ENCODE peak calls at places on chromosome 21, in four cellular contexts. T is K562, A is HepG2, M is GM12878. P is an unnamed sample.

GRCh38 chr21:19767546-19767945 is 1230.7 kb upstream of the NCAM2 start:
- DNase-seq in A (no peak), M (no peak), T (no peak), P (no peak)

GRCh38 chr21:35943752-35944151 is 116.6 kb downstream of the SETD4 start:
- DNase-seq in A (no peak), M (no peak), T (no peak), P (no peak)

GRCh38 chr21:25658427-25658980 is 19.4 kb downstream of the JAM2 start:
- DNase-seq in A (no peak), T (no peak), M (no peak), P (no peak)

GRCh38 chr21:38951095-38951745 is 145.5 kb downstream of the ETS2 start:
- DNase-seq in A (no peak), T (no peak), M (no peak), P (no peak)

GRCh38 chr21:25983745-25984144 is 186.8 kb downstream of the APP start:
- DNase-seq in M (no peak), A (no peak), T (no peak), P (no peak)

GRCh38 chr21:27734146-27734545 is 767.3 kb upstream of the ADAMTS5 start:
- DNase-seq in A (no peak), M (no peak), T (no peak), P (no peak)

GRCh38 chr21:39088831-39089380 is 94.3 kb downstream of the PSMG1 start:
- DNase-seq in A (peak; percentile 50), M (no peak), T (peak; percentile 43), P (no peak)

GRCh38 chr21:39385299-39386145 is 36.6 kb upstream of the HMGN1 start:
- DNase-seq in T (no peak), A (peak; percentile 95), M (no peak), P (no peak)

GRCh38 chr21:27693376-27693775 is 726.5 kb upstream of the ADAMTS5 start:
- DNase-seq in T (no peak), A (no peak), M (no peak), P (no peak)

GRCh38 chr21:38492002-38492401 is 6.3 kb downstream of the ERG start:
- DNase-seq in M (no peak), T (peak; percentile 10), A (no peak), P (no peak)

GRCh38 chr21:25103500-25104207 is 503.6 kb downstream of the MRPL39 start:
- DNase-seq in M (no peak), A (no peak), T (no peak), P (no peak)

GRCh38 chr21:26845066-26845749 is at the start of gene ADAMTS1:
- DNase-seq in T (no peak), A (peak; percentile 4), M (no peak), P (no peak)

GRCh38 chr21:28877318-28877884 is 115.3 kb downstream of the LTN1 start:
- DNase-seq in T (no peak), A (no peak), M (no peak), P (no peak)

GRCh38 chr21:38440746-38441145 is 57.5 kb downstream of the ERG start:
- DNase-seq in A (peak; percentile 18), T (peak; percentile 34), M (no peak), P (no peak)

GRCh38 chr21:25421327-25422028 is 185.8 kb downstream of the MRPL39 start:
- DNase-seq in A (no peak), M (peak; percentile 93), T (peak; percentile 1), P (no peak)

GRCh38 chr21:25997788-25998611 is 172.6 kb downstream of the APP start:
- DNase-seq in M (no peak), A (peak; percentile 88), T (no peak), P (peak; percentile 65)

GRCh38 chr21:46600978-46601377 is 3.9 kb downstream of the S100B start:
- DNase-seq in A (no peak), T (no peak), M (no peak), P (no peak)

GRCh38 chr21:38619865-38620513 is 121.7 kb upstream of the ERG start:
- DNase-seq in M (no peak), A (no peak), T (no peak), P (no peak)

GRCh38 chr21:39630827-39631226 is 18.1 kb downstream of the B3GALT5 start:
- DNase-seq in M (no peak), A (no peak), T (no peak), P (no peak)

GRCh38 chr21:19899645-19900044 is 1098.6 kb upstream of the NCAM2 start:
- DNase-seq in A (no peak), M (no peak), T (peak; percentile 52), P (no peak)

GRCh38 chr21:14562959-14563358 is 16.8 kb upstream of the SAMSN1 start:
- DNase-seq in M (no peak), T (no peak), A (no peak), P (no peak)

GRCh38 chr21:28235169-28235892 is 757.3 kb downstream of the LTN1 start:
- DNase-seq in T (no peak), M (no peak), A (no peak), P (no peak)

GRCh38 chr21:43190544-43191340 is 21.9 kb downstream of the CRYAA start:
- DNase-seq in T (no peak), A (no peak), M (no peak), P (no peak)

GRCh38 chr21:43192501-43193081 is 23.8 kb downstream of the CRYAA start:
- DNase-seq in M (no peak), T (no peak), A (no peak), P (no peak)

GRCh38 chr21:43189936-43190335 is 21.1 kb downstream of the CRYAA start:
- DNase-seq in A (no peak), T (no peak), M (no peak), P (no peak)

GRCh38 chr21:43191971-43192370 is 23.2 kb downstream of the CRYAA start:
- DNase-seq in T (no peak), M (no peak), A (no peak), P (no peak)

GRCh38 chr21:43191521-43191920 is 22.7 kb downstream of the CRYAA start:
- DNase-seq in M (no peak), A (no peak), T (no peak), P (no peak)
- TF ChIP-seq ATF3 in M (no peak), A (no peak), T (no peak), P (no peak)

GRCh38 chr21:41973861-41974751 is 20.3 kb upstream of the C2CD2 start:
- DNase-seq in T (no peak), A (peak; percentile 50), M (no peak), P (no peak)

GRCh38 chr21:41977034-41977950 is 23.5 kb upstream of the C2CD2 start:
- DNase-seq in T (no peak), M (no peak), A (no peak), P (no peak)

GRCh38 chr21:41976611-41977010 is 22.8 kb upstream of the C2CD2 start:
- DNase-seq in M (no peak), T (no peak), A (no peak), P (no peak)

GRCh38 chr21:41974752-41975053 is 20.9 kb upstream of the C2CD2 start:
- DNase-seq in M (no peak), A (no peak), T (no peak), P (no peak)

DNA sequence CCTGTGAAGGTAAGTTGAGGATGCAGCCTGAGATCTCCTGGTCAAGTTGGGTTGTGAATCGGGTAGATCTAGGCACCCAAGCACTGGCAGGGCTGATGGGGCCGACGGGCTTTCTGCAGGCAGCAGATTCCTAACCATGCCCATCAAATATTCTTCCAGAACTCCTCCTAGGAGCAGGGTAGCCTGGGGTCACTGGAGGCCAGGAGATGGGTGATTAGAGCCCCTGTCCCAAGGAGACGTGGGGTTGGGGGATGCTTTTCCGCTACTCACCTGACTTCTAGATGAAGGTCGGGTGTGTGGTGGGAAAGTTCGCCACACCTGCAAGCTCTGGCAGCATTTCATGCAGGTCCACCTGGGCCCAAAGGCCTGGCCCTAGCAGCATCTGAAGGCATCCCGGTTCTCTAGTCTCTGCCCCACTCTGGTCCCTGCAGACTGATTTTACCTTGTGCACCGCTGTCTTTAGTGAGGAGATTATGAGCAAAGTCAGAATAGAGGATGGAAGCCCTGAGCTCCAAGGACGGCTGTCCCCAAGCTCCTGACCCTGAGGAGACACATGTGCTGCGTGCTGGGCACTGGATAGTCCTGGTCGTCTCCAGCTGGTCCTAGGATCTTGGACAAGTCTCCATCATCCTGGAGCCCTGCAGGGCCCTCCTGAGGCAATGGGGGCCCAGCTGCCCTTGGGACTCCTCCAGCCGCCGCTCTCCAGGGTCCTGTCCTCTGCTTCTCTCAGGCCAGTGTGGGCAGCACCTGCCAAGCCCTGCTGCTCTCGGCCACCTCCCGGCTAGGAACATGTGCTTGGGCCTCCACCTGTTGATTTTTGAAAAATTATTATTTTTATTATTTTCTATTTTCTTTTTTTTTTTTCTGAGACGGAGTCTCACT is 21.8 kb upstream of the C2CD2 start:
- DNase-seq in A (no peak), T (no peak), M (no peak), P (no peak)
- TF ChIP-seq REST in A (peak; percentile 93), T (no peak), M (peak; percentile 70), P (peak; percentile 40)

DNA sequence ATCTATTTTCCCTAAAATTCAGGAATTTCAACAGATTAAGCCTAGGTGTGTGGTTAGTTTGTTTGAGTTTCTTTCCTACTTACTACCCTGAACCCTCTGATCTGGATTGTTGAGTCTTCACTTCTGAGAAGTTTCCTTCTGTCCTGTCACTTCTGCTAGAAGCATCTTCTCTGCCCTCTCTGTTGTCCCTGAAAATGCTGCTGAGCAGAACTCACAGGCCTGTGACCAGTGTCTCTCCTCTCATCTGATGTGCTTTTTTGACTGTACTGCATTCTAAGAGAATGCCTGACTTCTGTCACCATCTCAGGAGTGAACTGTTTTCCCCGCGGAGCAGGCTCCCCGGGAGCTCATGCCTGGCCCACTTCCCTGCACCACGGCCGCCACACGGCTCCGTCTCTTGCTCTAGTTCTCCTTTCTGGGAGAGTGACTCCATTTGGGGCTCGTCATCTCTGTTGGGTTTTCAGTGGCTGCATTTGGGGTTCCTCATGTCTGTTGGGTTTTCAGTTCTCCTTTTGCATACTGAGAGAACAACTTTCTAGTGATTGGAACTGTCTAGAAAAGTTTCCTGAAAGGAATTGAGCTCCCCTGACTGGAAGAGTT is 77.9 kb downstream of the POFUT2 start:
- DNase-seq in A (no peak), M (peak; percentile 33), T (no peak), P (no peak)
- TF ChIP-seq ATF3 in A (no peak), M (no peak), T (no peak), P (no peak)

DNA sequence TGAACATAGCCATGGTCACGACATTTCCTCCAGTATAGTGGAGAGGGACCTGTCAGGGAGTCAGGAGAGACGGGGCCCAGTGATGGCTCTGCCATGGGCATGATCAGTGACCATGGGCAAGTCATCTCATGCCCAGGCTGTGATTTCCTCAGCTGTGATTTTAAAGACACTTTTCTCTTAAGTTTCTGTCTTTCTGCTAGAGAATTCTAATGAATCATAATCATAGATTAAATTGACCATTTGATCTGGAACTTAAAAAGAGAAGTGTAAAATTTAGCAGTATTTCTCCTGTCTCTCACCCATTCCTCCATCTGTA is 112.7 kb downstream of the USP25 start:
- DNase-seq in T (no peak), A (no peak), M (no peak), P (no peak)
- TF ChIP-seq REST in T (no peak), A (no peak), M (no peak), P (no peak)

DNA sequence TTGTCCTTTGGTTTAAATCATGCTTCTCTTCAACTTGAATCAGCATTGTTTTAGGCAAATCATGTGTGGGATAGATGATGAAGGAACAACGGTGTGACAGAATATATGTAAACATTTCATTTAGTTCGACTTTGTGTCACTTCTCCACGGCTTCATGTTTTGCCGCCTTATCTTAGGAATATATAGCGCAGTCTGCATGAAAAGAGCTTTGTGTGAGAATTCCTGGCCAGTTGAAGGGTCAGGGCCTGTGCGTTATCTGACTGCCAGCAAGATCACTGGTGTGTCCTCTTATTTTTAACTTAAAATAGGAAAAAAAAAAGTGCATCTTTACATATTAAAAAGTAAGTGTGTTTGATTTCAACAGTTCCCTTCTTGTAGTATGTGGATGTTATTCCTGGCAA is 465.1 kb downstream of the USP25 start:
- DNase-seq in A (peak; percentile 17), M (no peak), T (no peak), P (no peak)
- TF ChIP-seq ATF3 in A (no peak), M (no peak), T (no peak), P (no peak)

GRCh38 chr21:33642027-33642895 is at the start of gene ITSN1:
- DNase-seq in T (peak; percentile 100), M (peak; percentile 99), A (peak; percentile 98), P (peak; percentile 98)
- TF ChIP-seq REST in T (peak; percentile 26), M (no peak), A (no peak), P (no peak)

P was measured in HCT116.